ENCODE peak calls at places on chromosomes 5 and 9, in seven cellular contexts. G is stimulated activated CD4-positive, alpha-beta T cell treated with anti-CD3 and anti-CD28 coated beads, Interleukin-4, amount 100 ng/mL, for 1 hour; O is aorta; S is naive B cell; W is activated CD4-positive, alpha-beta T cell treated with anti-CD3 and anti-CD28 coated beads, Interleukin-2, amount 50 U/mL, for 1 hour; I is NCI-H1105 treated with DMSO at 0.1 percent for 48 hours; Q is left cardiac atrium. Y is an unnamed sample.

GRCh38 chr9:126459965-126460843 is 133.6 kb downstream of the MVB12B start:
- DNase-seq in G (no peak), O (no peak), S (no peak), W (no peak), I (no peak), Q (no peak), Y (no peak)

GRCh38 chr9:95140821-95141220 is 176.7 kb downstream of the FANCC start:
- DNase-seq in G (no peak), O (no peak), S (no peak), W (no peak), I (no peak), Q (no peak), Y (no peak)

GRCh38 chr5:159003045-159004030 is 96.4 kb downstream of the EBF1 start:
- DNase-seq in G (no peak), O (no peak), S (no peak), W (no peak), I (peak), Q (no peak), Y (no peak)

GRCh38 chr5:2735996-2736395 is 15.5 kb downstream of the IRX2 start:
- DNase-seq in G (no peak), O (no peak), S (no peak), W (no peak), I (no peak), Q (no peak), Y (no peak)

GRCh38 chr5:73039082-73039481 is 81.3 kb upstream of the TMEM171 start:
- DNase-seq in G (no peak), O (no peak), S (no peak), W (no peak), I (peak), Q (no peak), Y (no peak)

GRCh38 chr5:168879929-168880328 is 300.8 kb upstream of the PANK3 start:
- DNase-seq in G (no peak), O (no peak), S (peak), W (no peak), I (no peak), Q (peak), Y (no peak)

GRCh38 chr9:95874303-95874988 is 1.0 kb upstream of the ERCC6L2 start:
- DNase-seq in G (no peak), O (no peak), S (no peak), W (no peak), I (no peak), Q (no peak), Y (no peak)

GRCh38 chr9:104864675-104865104 is 63.3 kb downstream of the ABCA1 start:
- DNase-seq in G (no peak), O (no peak), S (no peak), W (no peak), I (no peak), Q (no peak), Y (no peak)

GRCh38 chr5:149392718-149393117 is 13.6 kb upstream of the IL17B start:
- DNase-seq in G (no peak), O (no peak), S (no peak), W (no peak), I (no peak), Q (no peak), Y (no peak)